ENCODE peak calls at places on chromosomes 16 and 17, in seven cellular contexts. One of them, this sample, is unnamed.

GRCh38 chr17:79566251-79566955 is 44.4 kb downstream of the RBFOX3 start:
- DNase-seq in fibroblast of pulmonary artery: no peak
- DNase-seq in bronchial epithelial cell: no peak
- DNase-seq in transverse colon: no peak
- DNase-seq in left ventricle myocardium superior: no peak
- DNase-seq in effector CD8-positive, alpha-beta T cell: no peak
- DNase-seq in cardiac fibroblast: no peak
- DNase-seq in this sample: no peak

GRCh38 chr17:327296-327695 is 25.3 kb downstream of the RPH3AL start:
- DNase-seq in fibroblast of pulmonary artery: no peak
- DNase-seq in bronchial epithelial cell: no peak
- DNase-seq in transverse colon: no peak
- DNase-seq in left ventricle myocardium superior: no peak
- DNase-seq in effector CD8-positive, alpha-beta T cell: no peak
- DNase-seq in cardiac fibroblast: no peak
- DNase-seq in this sample: no peak

GRCh38 chr16:81204794-81205680 is 33.5 kb upstream of the BCO1 start:
- DNase-seq in fibroblast of pulmonary artery: peak
- DNase-seq in bronchial epithelial cell: peak
- DNase-seq in transverse colon: peak
- DNase-seq in left ventricle myocardium superior: no peak
- DNase-seq in effector CD8-positive, alpha-beta T cell: no peak
- DNase-seq in cardiac fibroblast: peak
- DNase-seq in this sample: peak

GRCh38 chr16:16857603-16858283 is 478.8 kb downstream of the NPIPA7 start:
- DNase-seq in fibroblast of pulmonary artery: no peak
- DNase-seq in bronchial epithelial cell: peak
- DNase-seq in transverse colon: no peak
- DNase-seq in left ventricle myocardium superior: no peak
- DNase-seq in effector CD8-positive, alpha-beta T cell: no peak
- DNase-seq in cardiac fibroblast: no peak
- DNase-seq in this sample: no peak

GRCh38 chr16:88764913-88765349 is 20.1 kb downstream of the PIEZO1 start:
- DNase-seq in fibroblast of pulmonary artery: no peak
- DNase-seq in bronchial epithelial cell: peak
- DNase-seq in transverse colon: no peak
- DNase-seq in left ventricle myocardium superior: no peak
- DNase-seq in effector CD8-positive, alpha-beta T cell: no peak
- DNase-seq in cardiac fibroblast: no peak
- DNase-seq in this sample: no peak

GRCh38 chr17:48505788-48506187 is 25.0 kb downstream of the HOXB1 start:
- DNase-seq in fibroblast of pulmonary artery: peak
- DNase-seq in bronchial epithelial cell: peak
- DNase-seq in transverse colon: no peak
- DNase-seq in left ventricle myocardium superior: no peak
- DNase-seq in effector CD8-positive, alpha-beta T cell: no peak
- DNase-seq in cardiac fibroblast: peak
- DNase-seq in this sample: peak

GRCh38 chr16:24054649-24055560 is 201.2 kb upstream of the CACNG3 start:
- DNase-seq in fibroblast of pulmonary artery: no peak
- DNase-seq in bronchial epithelial cell: no peak
- DNase-seq in transverse colon: no peak
- DNase-seq in left ventricle myocardium superior: no peak
- DNase-seq in effector CD8-positive, alpha-beta T cell: no peak
- DNase-seq in cardiac fibroblast: no peak
- DNase-seq in this sample: no peak

GRCh38 chr16:84791088-84791487 is 28.7 kb upstream of the CRISPLD2 start:
- DNase-seq in fibroblast of pulmonary artery: no peak
- DNase-seq in bronchial epithelial cell: no peak
- DNase-seq in transverse colon: no peak
- DNase-seq in left ventricle myocardium superior: no peak
- DNase-seq in effector CD8-positive, alpha-beta T cell: no peak
- DNase-seq in cardiac fibroblast: peak
- DNase-seq in this sample: no peak

GRCh38 chr16:56643080-56643778 is 4.8 kb downstream of the MT1A start:
- DNase-seq in fibroblast of pulmonary artery: peak
- DNase-seq in bronchial epithelial cell: peak
- DNase-seq in transverse colon: peak
- DNase-seq in left ventricle myocardium superior: peak
- DNase-seq in effector CD8-positive, alpha-beta T cell: peak
- DNase-seq in cardiac fibroblast: peak
- DNase-seq in this sample: peak

GRCh38 chr16:11391576-11391975 is 46.3 kb downstream of the RMI2 start:
- DNase-seq in fibroblast of pulmonary artery: no peak
- DNase-seq in bronchial epithelial cell: no peak
- DNase-seq in transverse colon: peak
- DNase-seq in left ventricle myocardium superior: peak
- DNase-seq in effector CD8-positive, alpha-beta T cell: no peak
- DNase-seq in cardiac fibroblast: no peak
- DNase-seq in this sample: no peak

GRCh38 chr17:38982858-38983746 is 15.9 kb upstream of the FBXO47 start:
- DNase-seq in fibroblast of pulmonary artery: peak
- DNase-seq in bronchial epithelial cell: peak
- DNase-seq in transverse colon: peak
- DNase-seq in left ventricle myocardium superior: no peak
- DNase-seq in effector CD8-positive, alpha-beta T cell: peak
- DNase-seq in cardiac fibroblast: peak
- DNase-seq in this sample: peak

GRCh38 chr17:13421581-13421980 is 180.1 kb downstream of the HS3ST3A1 start:
- DNase-seq in fibroblast of pulmonary artery: no peak
- DNase-seq in bronchial epithelial cell: peak
- DNase-seq in transverse colon: no peak
- DNase-seq in left ventricle myocardium superior: no peak
- DNase-seq in effector CD8-positive, alpha-beta T cell: no peak
- DNase-seq in cardiac fibroblast: no peak
- DNase-seq in this sample: no peak

GRCh38 chr16:70692481-70693203 is 6.8 kb upstream of the MTSS2 start:
- DNase-seq in fibroblast of pulmonary artery: no peak
- DNase-seq in bronchial epithelial cell: no peak
- DNase-seq in transverse colon: no peak
- DNase-seq in left ventricle myocardium superior: peak
- DNase-seq in effector CD8-positive, alpha-beta T cell: no peak
- DNase-seq in cardiac fibroblast: no peak
- DNase-seq in this sample: no peak

GRCh38 chr17:4897198-4897657 is 2.1 kb upstream of the C17orf107 start:
- DNase-seq in fibroblast of pulmonary artery: no peak
- DNase-seq in bronchial epithelial cell: no peak
- DNase-seq in transverse colon: no peak
- DNase-seq in left ventricle myocardium superior: peak
- DNase-seq in effector CD8-positive, alpha-beta T cell: no peak
- DNase-seq in cardiac fibroblast: no peak
- DNase-seq in this sample: no peak

GRCh38 chr16:53501216-53501859 is 1.7 kb downstream of the AKTIP start:
- DNase-seq in fibroblast of pulmonary artery: no peak
- DNase-seq in bronchial epithelial cell: no peak
- DNase-seq in transverse colon: no peak
- DNase-seq in left ventricle myocardium superior: no peak
- DNase-seq in effector CD8-positive, alpha-beta T cell: no peak
- DNase-seq in cardiac fibroblast: peak
- DNase-seq in this sample: peak

GRCh38 chr17:39082482-39082881 is 69.0 kb downstream of the PLXDC1 start:
- DNase-seq in fibroblast of pulmonary artery: peak
- DNase-seq in bronchial epithelial cell: no peak
- DNase-seq in transverse colon: no peak
- DNase-seq in left ventricle myocardium superior: no peak
- DNase-seq in effector CD8-positive, alpha-beta T cell: no peak
- DNase-seq in cardiac fibroblast: peak
- DNase-seq in this sample: peak

GRCh38 chr17:63503330-63503685 is 19.9 kb upstream of the KCNH6 start:
- DNase-seq in fibroblast of pulmonary artery: no peak
- DNase-seq in bronchial epithelial cell: no peak
- DNase-seq in transverse colon: no peak
- DNase-seq in left ventricle myocardium superior: no peak
- DNase-seq in effector CD8-positive, alpha-beta T cell: no peak
- DNase-seq in cardiac fibroblast: no peak
- DNase-seq in this sample: no peak

GRCh38 chr17:41539071-41539492 is 11.0 kb upstream of the KRT19 start:
- DNase-seq in fibroblast of pulmonary artery: no peak
- DNase-seq in bronchial epithelial cell: no peak
- DNase-seq in transverse colon: no peak
- DNase-seq in left ventricle myocardium superior: no peak
- DNase-seq in effector CD8-positive, alpha-beta T cell: no peak
- DNase-seq in cardiac fibroblast: no peak
- DNase-seq in this sample: no peak

GRCh38 chr17:64354396-64354795 is 36.3 kb downstream of the PECAM1 start:
- DNase-seq in fibroblast of pulmonary artery: no peak
- DNase-seq in bronchial epithelial cell: no peak
- DNase-seq in transverse colon: no peak
- DNase-seq in left ventricle myocardium superior: no peak
- DNase-seq in effector CD8-positive, alpha-beta T cell: no peak
- DNase-seq in cardiac fibroblast: no peak
- DNase-seq in this sample: no peak

GRCh38 chr17:76179496-76180467 is 38.7 kb upstream of the FOXJ1 start:
- DNase-seq in fibroblast of pulmonary artery: peak
- DNase-seq in bronchial epithelial cell: peak
- DNase-seq in transverse colon: no peak
- DNase-seq in left ventricle myocardium superior: no peak
- DNase-seq in effector CD8-positive, alpha-beta T cell: no peak
- DNase-seq in cardiac fibroblast: peak
- DNase-seq in this sample: no peak

GRCh38 chr16:13238182-13238581 is 336.8 kb downstream of the SHISA9 start:
- DNase-seq in fibroblast of pulmonary artery: no peak
- DNase-seq in bronchial epithelial cell: no peak
- DNase-seq in transverse colon: no peak
- DNase-seq in left ventricle myocardium superior: no peak
- DNase-seq in effector CD8-positive, alpha-beta T cell: no peak
- DNase-seq in cardiac fibroblast: no peak
- DNase-seq in this sample: no peak

GRCh38 chr17:50240876-50241275 is 33.4 kb upstream of the TMEM92 start:
- DNase-seq in fibroblast of pulmonary artery: peak
- DNase-seq in bronchial epithelial cell: no peak
- DNase-seq in transverse colon: no peak
- DNase-seq in left ventricle myocardium superior: no peak
- DNase-seq in effector CD8-positive, alpha-beta T cell: no peak
- DNase-seq in cardiac fibroblast: peak
- DNase-seq in this sample: no peak

GRCh38 chr16:17379121-17379571 is 91.6 kb downstream of the XYLT1 start:
- DNase-seq in fibroblast of pulmonary artery: peak
- DNase-seq in bronchial epithelial cell: no peak
- DNase-seq in transverse colon: peak
- DNase-seq in left ventricle myocardium superior: peak
- DNase-seq in effector CD8-positive, alpha-beta T cell: no peak
- DNase-seq in cardiac fibroblast: peak
- DNase-seq in this sample: peak

GRCh38 chr17:41642252-41643156 is 18.1 kb upstream of the KRT17 start:
- DNase-seq in fibroblast of pulmonary artery: no peak
- DNase-seq in bronchial epithelial cell: peak
- DNase-seq in transverse colon: no peak
- DNase-seq in left ventricle myocardium superior: no peak
- DNase-seq in effector CD8-positive, alpha-beta T cell: no peak
- DNase-seq in cardiac fibroblast: no peak
- DNase-seq in this sample: no peak

GRCh38 chr17:39139137-39139516 is 12.3 kb downstream of the PLXDC1 start:
- DNase-seq in fibroblast of pulmonary artery: peak
- DNase-seq in bronchial epithelial cell: peak
- DNase-seq in transverse colon: no peak
- DNase-seq in left ventricle myocardium superior: no peak
- DNase-seq in effector CD8-positive, alpha-beta T cell: no peak
- DNase-seq in cardiac fibroblast: peak
- DNase-seq in this sample: peak

GRCh38 chr17:81684442-81684911 is 666 bp downstream of the HGS start:
- DNase-seq in fibroblast of pulmonary artery: no peak
- DNase-seq in bronchial epithelial cell: peak
- DNase-seq in transverse colon: peak
- DNase-seq in left ventricle myocardium superior: no peak
- DNase-seq in effector CD8-positive, alpha-beta T cell: no peak
- DNase-seq in cardiac fibroblast: no peak
- DNase-seq in this sample: peak

GRCh38 chr17:75033346-75034235 is 13.2 kb downstream of the ATP5PD start:
- DNase-seq in fibroblast of pulmonary artery: peak
- DNase-seq in bronchial epithelial cell: peak
- DNase-seq in transverse colon: peak
- DNase-seq in left ventricle myocardium superior: peak
- DNase-seq in effector CD8-positive, alpha-beta T cell: peak
- DNase-seq in cardiac fibroblast: peak
- DNase-seq in this sample: peak

GRCh38 chr16:57349212-57350031 is 9.2 kb upstream of the CCL22 start:
- DNase-seq in fibroblast of pulmonary artery: no peak
- DNase-seq in bronchial epithelial cell: no peak
- DNase-seq in transverse colon: peak
- DNase-seq in left ventricle myocardium superior: no peak
- DNase-seq in effector CD8-positive, alpha-beta T cell: no peak
- DNase-seq in cardiac fibroblast: no peak
- DNase-seq in this sample: no peak

GRCh38 chr17:17305282-17305801 is 2.2 kb downstream of the NT5M start:
- DNase-seq in fibroblast of pulmonary artery: no peak
- DNase-seq in bronchial epithelial cell: no peak
- DNase-seq in transverse colon: peak
- DNase-seq in left ventricle myocardium superior: no peak
- DNase-seq in effector CD8-positive, alpha-beta T cell: no peak
- DNase-seq in cardiac fibroblast: no peak
- DNase-seq in this sample: no peak

GRCh38 chr17:60827920-60828319 is 150.3 kb downstream of the BCAS3 start:
- DNase-seq in fibroblast of pulmonary artery: no peak
- DNase-seq in bronchial epithelial cell: no peak
- DNase-seq in transverse colon: no peak
- DNase-seq in left ventricle myocardium superior: no peak
- DNase-seq in effector CD8-positive, alpha-beta T cell: no peak
- DNase-seq in cardiac fibroblast: peak
- DNase-seq in this sample: peak

This sample was measured in adipocyte.